ENCODE peak calls at places on chromosome 16, in six cellular contexts. E, H, T, F, Y and O are unnamed samples.

GRCh38 chr16:57679016-57679415 is 10.9 kb downstream of the ADGRG3 start:
- DNase-seq in Y (no peak), T (no peak), F (no peak), H (no peak), E (no peak), O (no peak)

GRCh38 chr16:85420501-85421337 is 192.4 kb upstream of the GSE1 start:
- DNase-seq in T (peak; percentile 54), F (no peak), H (peak; percentile 51), E (peak; percentile 49), Y (peak; percentile 40), O (peak; percentile 58)

GRCh38 chr16:27311449-27311831 is 2.3 kb upstream of the IL4R start:
- DNase-seq in H (no peak), E (no peak), Y (peak; percentile 63), F (no peak), T (no peak), O (peak; percentile 56)

GRCh38 chr16:68264128-68265077 is at the start of gene SLC7A6:
- DNase-seq in E (peak; percentile 62), Y (peak; percentile 64), T (peak; percentile 59), H (peak; percentile 67), F (peak; percentile 69), O (peak; percentile 68)

GRCh38 chr16:57357330-57358151 is 1.0 kb upstream of the CCL22 start:
- DNase-seq in T (no peak), F (no peak), Y (no peak), E (no peak), H (no peak), O (no peak)

GRCh38 chr16:85422374-85423185 is 190.5 kb upstream of the GSE1 start:
- DNase-seq in F (no peak), H (peak; percentile 36), E (peak; percentile 27), T (peak; percentile 71), Y (no peak), O (no peak)

GRCh38 chr16:17194190-17194780 is 276.5 kb downstream of the XYLT1 start:
- DNase-seq in F (no peak), T (peak; percentile 18), E (no peak), H (no peak), Y (peak; percentile 51), O (peak; percentile 4)

GRCh38 chr16:70438983-70439862 is at the start of gene ST3GAL2:
- DNase-seq in Y (peak; percentile 85), T (peak; percentile 92), E (peak; percentile 95), H (peak; percentile 95), F (peak; percentile 81), O (peak; percentile 93)

DNA sequence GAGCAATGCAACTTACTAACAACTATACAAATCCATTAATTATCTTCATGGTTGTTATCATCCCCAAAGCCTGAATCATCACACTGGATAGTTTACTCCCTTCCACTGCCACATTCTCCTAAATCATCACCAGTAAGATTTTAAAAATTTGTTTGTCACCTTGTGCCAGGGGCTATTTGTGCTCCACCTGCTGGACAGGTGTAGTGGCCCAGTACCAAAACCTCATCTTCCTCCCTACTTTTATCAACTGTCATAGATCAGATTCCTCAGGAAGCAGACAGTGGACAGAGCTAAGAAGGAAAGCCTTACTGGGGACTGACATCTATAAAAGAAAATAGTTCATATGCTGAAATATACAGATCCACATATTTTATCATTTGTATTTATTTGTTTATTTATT is 280.4 kb downstream of the CDH11 start:
- DNase-seq in H (no peak), Y (no peak), E (no peak), F (no peak), T (no peak), O (no peak)
- TF ChIP-seq CTCF in H (no peak), Y (no peak), E (no peak), F (peak; percentile 16), T (no peak), O (no peak)

GRCh38 chr16:4316732-4317461 is 1.0 kb downstream of the GLIS2 start:
- DNase-seq in T (no peak), E (no peak), Y (no peak), H (no peak), F (no peak), O (no peak)

GRCh38 chr16:4315185-4316102 is at the start of gene GLIS2:
- DNase-seq in Y (peak; percentile 63), H (peak; percentile 75), T (peak; percentile 78), E (peak; percentile 81), F (peak; percentile 49), O (peak; percentile 85)

GRCh38 chr16:4313563-4314531 is 2.0 kb upstream of the GLIS2 start:
- DNase-seq in F (no peak), T (peak; percentile 77), E (no peak), Y (peak; percentile 35), H (no peak), O (no peak)

GRCh38 chr16:4316103-4316731 is 350 bp downstream of the GLIS2 start:
- DNase-seq in Y (no peak), F (no peak), T (no peak), E (no peak), H (no peak), O (no peak)

GRCh38 chr16:4314532-4315184 is 1.2 kb upstream of the GLIS2 start:
- DNase-seq in T (no peak), H (peak; percentile 46), Y (peak; percentile 64), F (peak; percentile 42), E (no peak), O (peak; percentile 52)
- TF ChIP-seq CTCF in T (no peak), H (peak; percentile 30), Y (no peak), F (peak; percentile 3), E (no peak), O (no peak)

GRCh38 chr16:53415504-53415903 is 18.8 kb upstream of the RBL2 start:
- DNase-seq in T (no peak), H (no peak), F (no peak), Y (no peak), E (no peak), O (no peak)
- TF ChIP-seq CTCF in T (no peak), H (no peak), F (no peak), Y (no peak), E (no peak), O (no peak)

GRCh38 chr16:88789593-88789992 is 4.6 kb upstream of the PIEZO1 start:
- DNase-seq in T (no peak), E (no peak), Y (no peak), F (no peak), H (no peak), O (no peak)
- TF ChIP-seq CTCF in T (no peak), E (no peak), Y (no peak), F (no peak), H (no peak), O (no peak)

GRCh38 chr16:3020247-3020603 is at the start of gene TNFRSF12A:
- DNase-seq in H (peak; percentile 68), E (peak; percentile 75), T (peak; percentile 59), Y (peak; percentile 58), F (peak; percentile 61), O (peak; percentile 65)
- TF ChIP-seq CTCF in H (no peak), E (no peak), T (no peak), Y (no peak), F (no peak), O (no peak)

GRCh38 chr16:6356881-6357280 is 975.8 kb upstream of the RBFOX1 start:
- DNase-seq in H (no peak), T (no peak), E (no peak), F (no peak), Y (no peak), O (no peak)

GRCh38 chr16:6362321-6362720 is 970.3 kb upstream of the RBFOX1 start:
- DNase-seq in E (no peak), T (no peak), F (no peak), Y (no peak), H (no peak), O (no peak)

GRCh38 chr16:6363891-6364607 is 968.6 kb upstream of the RBFOX1 start:
- DNase-seq in T (no peak), E (no peak), Y (no peak), F (no peak), H (no peak), O (no peak)

GRCh38 chr16:6360641-6361040 is 972.0 kb upstream of the RBFOX1 start:
- DNase-seq in E (no peak), T (no peak), F (no peak), Y (no peak), H (no peak), O (no peak)
- TF ChIP-seq CTCF in E (no peak), T (peak; percentile 33), F (no peak), Y (no peak), H (no peak), O (no peak)

DNA sequence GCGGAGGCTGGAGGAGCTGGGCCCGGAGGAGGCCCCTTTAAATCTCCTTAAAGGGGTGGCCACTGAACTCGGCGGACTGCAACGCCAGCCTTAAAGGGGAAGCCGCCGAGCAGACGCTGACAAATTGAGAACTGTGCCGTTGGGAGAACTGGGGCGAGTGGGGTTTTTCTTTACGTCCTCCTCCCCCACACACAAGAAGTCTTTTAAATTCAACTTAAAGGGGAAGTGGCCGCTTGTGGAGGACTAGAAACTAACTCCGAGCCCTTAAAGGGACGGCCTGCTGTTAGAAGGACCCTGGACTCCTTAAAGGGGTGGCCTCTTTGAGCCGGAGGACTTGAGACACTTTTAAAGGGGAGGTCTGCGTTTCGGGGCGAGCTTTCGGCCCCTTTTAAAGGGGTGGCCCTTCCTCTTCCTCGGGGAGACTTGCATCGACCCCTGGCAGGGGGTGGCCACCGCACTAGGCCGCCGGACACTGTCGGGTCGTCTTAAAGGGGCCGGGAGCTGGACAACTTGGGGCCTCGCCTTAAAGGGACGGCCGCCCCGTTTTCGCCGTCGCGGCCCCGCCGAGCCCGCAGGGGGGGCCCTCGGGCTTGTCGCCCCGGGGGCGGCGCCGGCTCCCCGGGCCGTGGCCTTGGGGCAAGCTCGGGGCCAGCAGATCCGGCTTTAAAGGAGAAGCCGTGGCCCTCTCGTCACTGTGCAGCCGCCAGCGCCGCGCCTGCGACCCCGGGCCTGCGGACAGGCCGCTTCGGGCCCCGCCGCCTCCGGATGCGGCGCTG is 688 bp downstream of the FBRS start:
- DNase-seq in E (peak; percentile 87), F (peak; percentile 94), Y (peak; percentile 95), T (peak; percentile 62), H (peak; percentile 98), O (peak; percentile 98)
- TF ChIP-seq CTCF in E (peak; percentile 33), F (peak; percentile 29), Y (no peak), T (no peak), H (no peak), O (no peak)

GRCh38 chr16:18788828-18789514 is 1.2 kb downstream of the RPS15A start:
- DNase-seq in H (peak; percentile 25), E (no peak), T (no peak), F (no peak), Y (peak; percentile 36), O (no peak)
- TF ChIP-seq CTCF in H (no peak), E (no peak), T (no peak), F (no peak), Y (no peak), O (no peak)